ENCODE peak calls at places on chromosome 1, in seven cellular contexts. R, P, O, F, D, U and K are unnamed samples.

GRCh38 chr1:214378492-214378891 is 97.5 kb downstream of the SMYD2 start:
- DNase-seq in R (no peak), P (no peak), O (no peak), F (peak), D (no peak), U (no peak), K (no peak)

GRCh38 chr1:66253330-66253921 is 280.5 kb upstream of the SGIP1 start:
- DNase-seq in R (no peak), P (peak), O (peak), F (peak), D (peak), U (peak), K (peak)

GRCh38 chr1:61378498-61379180 is 296.3 kb downstream of the NFIA start:
- DNase-seq in R (no peak), P (no peak), O (no peak), F (no peak), D (no peak), U (no peak), K (no peak)

GRCh38 chr1:47508900-47509488 is 71.2 kb downstream of the FOXD2 start:
- DNase-seq in R (no peak), P (no peak), O (peak), F (peak), D (no peak), U (peak), K (peak)

GRCh38 chr1:3423245-3423829 is 31.1 kb upstream of the ARHGEF16 start:
- DNase-seq in R (no peak), P (no peak), O (no peak), F (no peak), D (no peak), U (no peak), K (no peak)

GRCh38 chr1:201634261-201634660 is 95.3 kb downstream of the NAV1 start:
- DNase-seq in R (no peak), P (no peak), O (no peak), F (no peak), D (no peak), U (peak), K (no peak)

GRCh38 chr1:184854456-184855180 is 100.0 kb upstream of the EDEM3 start:
- DNase-seq in R (no peak), P (no peak), O (no peak), F (peak), D (peak), U (peak), K (peak)

GRCh38 chr1:201156819-201157218 is 2.5 kb upstream of the TMEM9 start:
- DNase-seq in R (no peak), P (no peak), O (no peak), F (no peak), D (no peak), U (no peak), K (no peak)

GRCh38 chr1:59901770-59902388 is 24.7 kb downstream of the CYP2J2 start:
- DNase-seq in R (no peak), P (no peak), O (no peak), F (peak), D (no peak), U (peak), K (no peak)

GRCh38 chr1:159222987-159223386 is 18.3 kb downstream of the ACKR1 start:
- DNase-seq in R (no peak), P (no peak), O (no peak), F (no peak), D (no peak), U (no peak), K (no peak)

GRCh38 chr1:203663820-203664219 is 37.2 kb downstream of the ATP2B4 start:
- DNase-seq in R (no peak), P (no peak), O (no peak), F (no peak), D (no peak), U (peak), K (no peak)

GRCh38 chr1:116853680-116854191 is 56.0 kb upstream of the PTGFRN start:
- DNase-seq in R (no peak), P (no peak), O (peak), F (peak), D (no peak), U (peak), K (peak)

GRCh38 chr1:236638935-236639334 is 34.6 kb upstream of the HEATR1 start:
- DNase-seq in R (no peak), P (no peak), O (no peak), F (no peak), D (no peak), U (no peak), K (no peak)

GRCh38 chr1:9593492-9594465 is 5.1 kb downstream of the TMEM201 start:
- DNase-seq in R (no peak), P (peak), O (peak), F (peak), D (peak), U (peak), K (peak)

GRCh38 chr1:116769561-116769977 is 15.3 kb downstream of the CD2 start:
- DNase-seq in R (peak), P (no peak), O (no peak), F (peak), D (no peak), U (peak), K (no peak)